ENCODE peak calls at places on chromosomes 12 and 14, in ten cellular contexts. E, G, J, O, I, S, U, Q, V and Z are unnamed samples.

GRCh38 chr14:79057333-79057732 is 887.2 kb downstream of the NRXN3 start:
- DNase-seq in E (no peak), G (no peak), J (peak), O (no peak), I (no peak), S (no peak), U (no peak), Q (peak), V (no peak), Z (no peak)

GRCh38 chr12:63918788-63919300 is 74.3 kb downstream of the SRGAP1 start:
- DNase-seq in E (no peak), G (no peak), J (peak), O (no peak), I (no peak), S (no peak), U (no peak), Q (peak), V (no peak), Z (peak)

GRCh38 chr12:132949936-132950837 is 5.9 kb downstream of the ZNF605 start:
- DNase-seq in E (no peak), G (no peak), J (no peak), O (no peak), I (peak), S (no peak), U (no peak), Q (no peak), V (no peak), Z (no peak)

GRCh38 chr12:109707470-109707821 is 6.2 kb upstream of the FAM222A start:
- DNase-seq in E (no peak), G (no peak), J (no peak), O (no peak), I (no peak), S (no peak), U (no peak), Q (no peak), V (no peak), Z (no peak)

GRCh38 chr12:94230357-94230905 is 82.1 kb downstream of the PLXNC1 start:
- DNase-seq in E (no peak), G (no peak), J (no peak), O (peak), I (no peak), S (no peak), U (no peak), Q (peak), V (no peak), Z (peak)

GRCh38 chr14:78519863-78520262 is 349.7 kb downstream of the NRXN3 start:
- DNase-seq in E (no peak), G (no peak), J (peak), O (peak), I (no peak), S (no peak), U (peak), Q (peak), V (no peak), Z (peak)

GRCh38 chr12:121893901-121894540 is 5.4 kb downstream of the PSMD9 start:
- DNase-seq in E (no peak), G (peak), J (peak), O (no peak), I (no peak), S (no peak), U (no peak), Q (peak), V (no peak), Z (peak)

GRCh38 chr14:77838756-77839565 is 39.1 kb downstream of the ADCK1 start:
- DNase-seq in E (no peak), G (no peak), J (no peak), O (no peak), I (no peak), S (no peak), U (no peak), Q (no peak), V (no peak), Z (no peak)

GRCh38 chr14:104898195-104898558 is 26.5 kb upstream of the PLD4 start:
- DNase-seq in E (no peak), G (no peak), J (no peak), O (no peak), I (no peak), S (no peak), U (no peak), Q (no peak), V (no peak), Z (no peak)

GRCh38 chr12:115993715-115994114 is 283.8 kb downstream of the MED13L start:
- DNase-seq in E (no peak), G (no peak), J (no peak), O (no peak), I (no peak), S (no peak), U (no peak), Q (no peak), V (no peak), Z (no peak)

GRCh38 chr12:71662861-71663560 is 637 bp downstream of the ZFC3H1 start:
- DNase-seq in E (peak), G (peak), J (peak), O (peak), I (peak), S (peak), U (peak), Q (peak), V (peak), Z (peak)

GRCh38 chr14:75292886-75293285 is 14.3 kb downstream of the FOS start:
- DNase-seq in E (no peak), G (no peak), J (no peak), O (no peak), I (peak), S (no peak), U (no peak), Q (no peak), V (no peak), Z (no peak)

GRCh38 chr12:111699962-111700361 is 14.1 kb downstream of the ACAD10 start:
- DNase-seq in E (no peak), G (no peak), J (no peak), O (no peak), I (no peak), S (no peak), U (no peak), Q (no peak), V (no peak), Z (no peak)

GRCh38 chr12:11795910-11796459 is 146.5 kb downstream of the ETV6 start:
- DNase-seq in E (no peak), G (no peak), J (peak), O (no peak), I (no peak), S (no peak), U (peak), Q (peak), V (no peak), Z (peak)

GRCh38 chr14:54486685-54487084 is 2.1 kb downstream of the GMFB start:
- DNase-seq in E (no peak), G (no peak), J (no peak), O (no peak), I (no peak), S (no peak), U (no peak), Q (no peak), V (no peak), Z (no peak)

GRCh38 chr14:33799705-33800269 is 151.1 kb downstream of the EGLN3 start:
- DNase-seq in E (peak), G (no peak), J (no peak), O (no peak), I (peak), S (no peak), U (no peak), Q (peak), V (no peak), Z (peak)

GRCh38 chr12:54890339-54890738 is 36.0 kb downstream of the MUCL1 start:
- DNase-seq in E (no peak), G (no peak), J (no peak), O (no peak), I (no peak), S (no peak), U (no peak), Q (no peak), V (no peak), Z (no peak)

GRCh38 chr12:52521581-52522266 is 1.5 kb upstream of the KRT5 start:
- DNase-seq in E (no peak), G (no peak), J (peak), O (peak), I (no peak), S (no peak), U (no peak), Q (peak), V (no peak), Z (no peak)

GRCh38 chr12:31868980-31869379 is 90.2 kb upstream of the RESF1 start:
- DNase-seq in E (no peak), G (no peak), J (peak), O (peak), I (no peak), S (no peak), U (peak), Q (peak), V (no peak), Z (peak)

GRCh38 chr12:107478881-107479280 is 206.7 kb upstream of the PWP1 start:
- DNase-seq in E (no peak), G (no peak), J (no peak), O (no peak), I (no peak), S (no peak), U (no peak), Q (peak), V (no peak), Z (no peak)

GRCh38 chr12:106573239-106573638 is 9.6 kb upstream of the RFX4 start:
- DNase-seq in E (no peak), G (no peak), J (no peak), O (no peak), I (no peak), S (no peak), U (no peak), Q (no peak), V (no peak), Z (no peak)

GRCh38 chr12:1630827-1631591 is 2.0 kb downstream of the WNT5B start:
- DNase-seq in E (no peak), G (no peak), J (peak), O (no peak), I (no peak), S (no peak), U (no peak), Q (peak), V (no peak), Z (peak)